ENCODE peak calls at places on chromosomes 3 and 15, in five cellular contexts. R, M, U, I and W are unnamed samples.
A peak's percentile ranks its signal among the peaks of the same experiment; 100 is the strongest.

GRCh38 chr15:39177561-39177960 is 403.3 kb upstream of the THBS1 start:
- DNase-seq in R (no peak), M (no peak), U (no peak), I (no peak), W (no peak)

GRCh38 chr3:137468446-137468845 is 295.7 kb upstream of the SOX14 start:
- DNase-seq in R (no peak), M (no peak), U (peak; percentile 15), I (no peak), W (no peak)

GRCh38 chr15:38563723-38564519 is 693 bp downstream of the RASGRP1 start:
- DNase-seq in R (peak; percentile 90), M (peak; percentile 57), U (peak; percentile 12), I (peak; percentile 35), W (peak; percentile 50)

GRCh38 chr15:28989239-28989830 is 103.6 kb downstream of the APBA2 start:
- DNase-seq in R (no peak), M (peak; percentile 46), U (peak; percentile 72), I (peak; percentile 21), W (no peak)

GRCh38 chr15:88792342-88793282 is 10.6 kb upstream of the ACAN start:
- DNase-seq in R (no peak), M (no peak), U (peak; percentile 54), I (no peak), W (no peak)

GRCh38 chr15:85458764-85459163 is 78.4 kb downstream of the AKAP13 start:
- DNase-seq in R (no peak), M (no peak), U (no peak), I (no peak), W (peak; percentile 61)

GRCh38 chr3:127089487-127090145 is 103.3 kb upstream of the PRR23E start:
- DNase-seq in R (no peak), M (no peak), U (no peak), I (no peak), W (no peak)

GRCh38 chr3:142875583-142876207 is 13.2 kb downstream of the PCOLCE2 start:
- DNase-seq in R (no peak), M (no peak), U (no peak), I (no peak), W (no peak)

GRCh38 chr15:81485806-81486205 is 111.8 kb upstream of the TMC3 start:
- DNase-seq in R (no peak), M (no peak), U (no peak), I (no peak), W (no peak)

GRCh38 chr15:90190606-90191343 is 10.4 kb upstream of the SEMA4B start:
- DNase-seq in R (no peak), M (no peak), U (no peak), I (no peak), W (no peak)

GRCh38 chr3:38614091-38614490 is 35.4 kb downstream of the SCN5A start:
- DNase-seq in R (no peak), M (no peak), U (no peak), I (no peak), W (no peak)

GRCh38 chr3:88985491-88985890 is 121.9 kb upstream of the EPHA3 start:
- DNase-seq in R (no peak), M (no peak), U (no peak), I (peak; percentile 21), W (peak; percentile 6)

GRCh38 chr3:194468086-194468485 is 18.7 kb downstream of the ATP13A3 start:
- DNase-seq in R (no peak), M (no peak), U (peak; percentile 69), I (peak; percentile 48), W (no peak)

GRCh38 chr3:120181632-120182031 is 87.4 kb upstream of the GSK3B start:
- DNase-seq in R (peak; percentile 32), M (no peak), U (peak; percentile 21), I (no peak), W (no peak)

GRCh38 chr3:134485620-134486576 is at the start of the genes ANAPC13 and CEP63:
- DNase-seq in R (peak; percentile 86), M (peak; percentile 97), U (peak; percentile 100), I (peak; percentile 99), W (peak; percentile 99)

GRCh38 chr15:51129513-51130197 is 34.9 kb upstream of the TNFAIP8L3 start:
- DNase-seq in R (no peak), M (no peak), U (no peak), I (no peak), W (no peak)

GRCh38 chr3:87969620-87970019 is 89.2 kb downstream of the CGGBP1 start:
- DNase-seq in R (no peak), M (no peak), U (no peak), I (no peak), W (no peak)

GRCh38 chr3:139284221-139284620 is 59.6 kb upstream of the MRPS22 start:
- DNase-seq in R (no peak), M (no peak), U (no peak), I (peak; percentile 41), W (no peak)

GRCh38 chr15:69898243-69898642 is 199.5 kb downstream of the TLE3 start:
- DNase-seq in R (no peak), M (no peak), U (no peak), I (no peak), W (no peak)

GRCh38 chr3:25585361-25586166 is 79.1 kb downstream of the TOP2B start:
- DNase-seq in R (no peak), M (no peak), U (no peak), I (peak; percentile 17), W (no peak)

GRCh38 chr3:49937081-49937480 is 2.9 kb upstream of the RBM6 start:
- DNase-seq in R (no peak), M (no peak), U (no peak), I (no peak), W (peak; percentile 34)

GRCh38 chr15:78726870-78727551 is 84.3 kb downstream of the ADAMTS7 start:
- DNase-seq in R (peak; percentile 88), M (no peak), U (peak; percentile 92), I (no peak), W (peak; percentile 18)

GRCh38 chr3:146382386-146382785 is 87.0 kb downstream of the PLSCR2 start:
- DNase-seq in R (no peak), M (no peak), U (peak; percentile 71), I (peak; percentile 33), W (peak; percentile 14)

GRCh38 chr15:59814409-59814808 is 125.3 kb upstream of the BNIP2 start:
- DNase-seq in R (no peak), M (no peak), U (peak; percentile 53), I (no peak), W (no peak)

GRCh38 chr3:49248828-49249227 is 28.2 kb downstream of the C3orf62 start:
- DNase-seq in R (no peak), M (no peak), U (no peak), I (peak; percentile 16), W (peak; percentile 73)

GRCh38 chr3:178658694-178659315 is 122.6 kb downstream of the KCNMB2 start:
- DNase-seq in R (no peak), M (no peak), U (peak; percentile 7), I (no peak), W (no peak)

GRCh38 chr15:99326235-99326634 is 75.0 kb downstream of the LRRC28 start:
- DNase-seq in R (no peak), M (no peak), U (no peak), I (no peak), W (no peak)

GRCh38 chr3:135930243-135930642 is 35.3 kb upstream of the PPP2R3A start:
- DNase-seq in R (no peak), M (no peak), U (no peak), I (no peak), W (no peak)

GRCh38 chr3:122679467-122680291 is 960 bp upstream of the PARP14 start:
- DNase-seq in R (no peak), M (no peak), U (peak; percentile 44), I (peak; percentile 27), W (peak; percentile 42)

GRCh38 chr15:70077436-70077835 is 20.3 kb downstream of the TLE3 start:
- DNase-seq in R (no peak), M (no peak), U (no peak), I (no peak), W (no peak)

GRCh38 chr3:126679318-126679751 is 24.4 kb upstream of the TXNRD3 start:
- DNase-seq in R (peak; percentile 99), M (peak; percentile 91), U (peak; percentile 84), I (peak; percentile 62), W (peak; percentile 76)

GRCh38 chr3:145188079-145188785 is 972.8 kb downstream of the PLOD2 start:
- DNase-seq in R (no peak), M (no peak), U (peak; percentile 7), I (no peak), W (no peak)

GRCh38 chr3:145176907-145177306 is 984.1 kb downstream of the PLOD2 start:
- DNase-seq in R (no peak), M (no peak), U (no peak), I (no peak), W (no peak)

GRCh38 chr3:145183261-145183660 is 977.7 kb downstream of the PLOD2 start:
- DNase-seq in R (no peak), M (no peak), U (no peak), I (no peak), W (no peak)

GRCh38 chr3:145182196-145182911 is 978.6 kb downstream of the PLOD2 start:
- DNase-seq in R (no peak), M (no peak), U (no peak), I (no peak), W (no peak)
- H3K4me3 ChIP-seq in R (no peak overlapping the region), M (no peak overlapping the region), U (no peak overlapping the region), I (no peak overlapping the region), W (peak overlapping the region; percentile 74)

GRCh38 chr15:71153823-71154524 is 38.7 kb downstream of the THSD4 start:
- DNase-seq in R (no peak), M (no peak), U (peak; percentile 70), I (no peak), W (no peak)
- H2BK15ac ChIP-seq in R (no peak overlapping the region), M (no peak overlapping the region), U (no peak overlapping the region), I (no peak overlapping the region), W (no peak overlapping the region)

GRCh38 chr3:128970741-128971048 is 23.2 kb downstream of the CFAP92 start:
- DNase-seq in R (no peak), M (no peak), U (no peak), I (no peak), W (peak; percentile 38)
- H3K27ac ChIP-seq in R (no peak overlapping the region), M (no peak overlapping the region), U (no peak overlapping the region), I (no peak overlapping the region), W (no peak overlapping the region)

GRCh38 chr15:100759698-100760356 is 119.8 kb upstream of the ALDH1A3 start:
- DNase-seq in R (no peak), M (no peak), U (peak; percentile 85), I (peak; percentile 76), W (peak; percentile 83)
- H3K4me3 ChIP-seq in R (no peak overlapping the region), M (no peak overlapping the region), U (no peak overlapping the region), I (no peak overlapping the region), W (peak overlapping the region; percentile 60)

GRCh38 chr15:66188464-66188863 is 65.1 kb downstream of the MEGF11 start:
- DNase-seq in R (no peak), M (no peak), U (no peak), I (no peak), W (no peak)
- H2BK15ac ChIP-seq in R (peak overlapping the region; percentile 53), M (no peak overlapping the region), U (no peak overlapping the region), I (no peak overlapping the region), W (no peak overlapping the region)

DNA sequence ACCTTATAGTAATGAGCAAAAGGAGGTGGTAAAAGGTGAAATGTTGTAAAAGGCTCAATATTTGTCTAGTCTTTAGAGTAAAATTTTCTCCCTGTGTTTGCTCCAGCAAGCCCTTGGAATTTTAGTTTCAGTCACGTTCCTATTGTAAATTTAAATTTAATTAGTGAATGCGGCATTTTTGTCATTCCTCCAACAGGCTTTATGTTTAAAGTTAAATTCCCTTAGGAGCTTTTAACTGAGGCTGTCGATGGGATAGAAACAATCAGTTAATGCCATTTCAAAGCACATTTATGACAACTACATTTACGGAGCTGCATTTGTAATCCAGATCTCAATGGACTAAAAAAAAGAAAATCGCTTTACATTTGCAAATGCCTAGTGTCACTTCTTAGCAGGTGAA is 868 bp upstream of the GADL1 start:
- DNase-seq in R (no peak), M (no peak), U (no peak), I (no peak), W (no peak)
- H3K27ac ChIP-seq in R (no peak overlapping the region), M (no peak overlapping the region), U (no peak overlapping the region), I (no peak overlapping the region), W (no peak overlapping the region)